ENCODE peak calls at places on chromosomes 5 and 9, in ten cellular contexts. R, T, Z, M, L, B, J, E, C and Q are unnamed samples.
A peak's percentile ranks its signal among the peaks of the same experiment; 100 is the strongest.

GRCh38 chr9:89750117-89750551 is 145.3 kb downstream of the GADD45G start:
- DNase-seq in J (no peak), T (no peak), E (no peak), R (no peak), M (no peak), C (peak; percentile 61), Z (peak; percentile 59), B (peak; percentile 45), L (no peak), Q (no peak)

GRCh38 chr5:143781993-143782520 is 29.9 kb upstream of the HMHB1 start:
- DNase-seq in L (no peak), T (peak; percentile 50), E (no peak), B (no peak), C (no peak), R (no peak), Z (no peak), J (no peak), M (no peak), Q (no peak)

GRCh38 chr5:146334074-146334533 is 4.5 kb upstream of the POU4F3 start:
- DNase-seq in J (no peak), M (peak; percentile 20), Z (no peak), T (no peak), R (no peak), B (no peak), L (no peak), E (no peak), C (peak; percentile 72), Q (no peak)

GRCh38 chr5:7377761-7378160 is 18.2 kb upstream of the ADCY2 start:
- DNase-seq in E (no peak), T (no peak), R (no peak), J (no peak), B (no peak), C (no peak), Z (no peak), L (no peak), M (no peak), Q (no peak)

GRCh38 chr9:32954642-32955041 is 46.8 kb downstream of the APTX start:
- DNase-seq in C (no peak), R (no peak), L (no peak), Z (no peak), M (no peak), T (peak; percentile 69), B (no peak), J (no peak), E (peak; percentile 45), Q (no peak)

GRCh38 chr9:84697494-84698114 is 28.1 kb downstream of the NTRK2 start:
- DNase-seq in L (peak; percentile 64), E (peak; percentile 67), J (peak; percentile 90), Z (peak; percentile 47), B (peak; percentile 58), R (peak; percentile 72), M (peak; percentile 79), T (peak; percentile 39), C (peak; percentile 96), Q (no peak)

GRCh38 chr5:138330813-138331448 is 673 bp downstream of the CDC25C start:
- DNase-seq in M (no peak), J (no peak), T (no peak), L (no peak), E (no peak), B (no peak), Z (no peak), C (no peak), R (no peak), Q (no peak)

GRCh38 chr9:1173986-1174385 is 123.8 kb downstream of the DMRT2 start:
- DNase-seq in L (no peak), C (no peak), B (no peak), M (no peak), R (no peak), Z (no peak), T (no peak), E (no peak), J (no peak), Q (no peak)

GRCh38 chr5:172113036-172113435 is 75.0 kb downstream of the STK10 start:
- DNase-seq in B (no peak), E (peak; percentile 31), L (peak; percentile 65), T (peak; percentile 83), M (no peak), C (no peak), R (peak; percentile 94), Z (no peak), J (no peak), Q (no peak)

GRCh38 chr5:16539169-16539666 is 73.6 kb upstream of the ZNF622 start:
- DNase-seq in B (no peak), E (peak; percentile 81), Z (peak; percentile 71), C (no peak), L (peak; percentile 83), R (no peak), M (no peak), T (peak; percentile 84), J (no peak), Q (peak; percentile 89)

DNA sequence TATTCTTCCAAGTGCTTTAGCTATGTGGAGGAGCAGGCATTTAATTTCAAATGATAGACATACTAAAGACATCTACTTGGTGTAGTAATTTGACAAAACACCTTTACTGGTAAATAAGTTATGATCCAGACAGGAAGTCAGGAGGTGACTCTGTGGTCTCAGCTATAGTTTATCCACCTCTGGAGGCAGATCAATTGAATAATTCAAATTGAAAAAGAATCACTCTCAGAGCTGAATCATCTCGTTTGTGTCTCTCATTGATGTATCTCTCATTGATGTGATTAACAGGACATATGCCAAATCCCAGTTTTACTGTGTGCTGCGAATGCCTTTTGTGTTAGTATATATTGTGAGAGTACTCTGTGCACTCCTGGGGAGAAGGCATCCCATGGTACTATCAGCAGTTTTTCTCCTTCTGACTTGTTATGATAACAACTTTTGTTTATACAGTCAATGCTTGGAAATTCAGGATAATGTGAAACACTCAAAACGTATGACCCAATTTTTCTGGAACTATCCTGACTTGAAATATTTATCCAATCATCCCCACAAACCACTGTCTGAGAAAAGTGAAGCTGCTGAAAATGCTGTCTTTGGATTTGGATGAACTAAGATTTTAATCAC is 48.5 kb upstream of the DAB2 start:
- DNase-seq in Z (no peak), J (no peak), B (no peak), R (no peak), L (peak; percentile 87), T (peak; percentile 80), E (no peak), M (no peak), C (no peak), Q (no peak)
- TF ChIP-seq CTCF in Z (no peak), J (no peak), B (no peak), R (no peak), L (no peak), T (no peak), E (no peak), M (no peak), C (no peak), Q (no peak)

GRCh38 chr5:170301149-170301548 is 3.6 kb upstream of the LCP2 start:
- DNase-seq in T (no peak), R (no peak), Z (no peak), L (no peak), C (no peak), J (no peak), M (no peak), B (no peak), E (no peak), Q (peak; percentile 20)
- TF ChIP-seq CTCF in T (no peak), R (no peak), Z (no peak), L (no peak), C (no peak), J (no peak), M (no peak), B (no peak), E (no peak), Q (no peak)

GRCh38 chr9:5778799-5779198 is 54.1 kb downstream of the ERMP1 start:
- DNase-seq in Z (no peak), E (no peak), C (no peak), R (no peak), L (no peak), T (no peak), J (no peak), M (no peak), B (no peak), Q (no peak)

GRCh38 chr9:5767968-5768932 is 64.7 kb downstream of the ERMP1 start:
- DNase-seq in B (no peak), J (no peak), T (no peak), L (no peak), R (no peak), M (no peak), Z (no peak), E (no peak), C (no peak), Q (no peak)

GRCh38 chr9:5773324-5773999 is 59.5 kb downstream of the ERMP1 start:
- DNase-seq in R (no peak), T (no peak), E (no peak), Z (no peak), M (no peak), B (no peak), L (no peak), J (no peak), C (peak; percentile 48), Q (no peak)
- TF ChIP-seq CTCF in R (peak; percentile 6), T (peak; percentile 43), E (no peak), Z (no peak), M (no peak), B (no peak), L (peak; percentile 40), J (peak; percentile 31), C (peak; percentile 70), Q (no peak)

DNA sequence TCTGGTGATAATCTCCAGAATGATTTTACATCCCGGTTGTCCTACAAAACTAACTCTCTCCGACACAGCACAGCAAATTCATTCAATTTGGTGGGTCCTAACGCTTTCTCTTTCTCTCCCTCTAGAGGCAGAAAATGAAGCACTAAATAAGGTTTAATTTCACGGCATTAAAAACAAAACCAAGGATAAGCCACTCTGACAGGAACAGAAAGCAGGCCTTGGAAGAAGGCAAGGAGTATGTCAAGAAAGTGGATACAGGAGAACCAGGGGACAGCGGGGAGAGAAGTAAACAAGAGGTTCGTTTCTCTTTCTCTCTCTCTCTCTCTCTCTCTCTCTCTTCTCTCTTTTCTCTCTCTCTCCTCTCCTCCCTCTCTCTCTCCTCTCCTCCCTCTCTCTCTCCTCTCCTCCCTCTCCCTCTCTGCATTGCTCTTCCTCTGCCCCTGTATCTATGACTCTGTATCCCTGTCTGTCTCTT is 49.8 kb downstream of the EBF1 start:
- DNase-seq in T (peak; percentile 82), B (no peak), L (peak; percentile 53), R (peak; percentile 22), Z (no peak), E (no peak), J (no peak), C (no peak), M (no peak), Q (no peak)
- TF ChIP-seq CTCF in T (peak; percentile 64), B (peak; percentile 43), L (peak; percentile 57), R (peak; percentile 6), Z (peak; percentile 66), E (peak; percentile 31), J (peak; percentile 66), C (peak; percentile 60), M (no peak), Q (peak; percentile 37)

DNA sequence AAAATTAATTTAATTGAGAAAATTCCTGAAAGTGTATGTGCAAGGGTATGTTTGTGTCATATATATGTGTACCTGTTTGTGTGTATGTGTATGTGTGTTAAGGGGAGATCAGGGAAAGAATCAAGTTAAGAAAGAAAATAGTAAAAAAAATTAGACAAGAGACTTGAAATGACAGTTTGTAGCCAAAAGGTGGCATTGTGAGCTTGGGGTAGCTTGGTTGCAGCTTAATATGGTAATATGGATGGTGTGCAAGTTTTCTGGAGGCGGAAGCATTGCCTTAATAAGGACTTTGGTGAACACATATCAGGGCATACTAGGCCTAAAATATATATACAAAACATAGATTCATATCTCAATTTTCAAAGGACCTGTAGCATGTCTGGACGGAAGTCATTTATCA is 129.9 kb downstream of the INSYN2B start:
- DNase-seq in L (no peak), C (no peak), E (no peak), M (no peak), B (no peak), T (no peak), J (no peak), R (no peak), Z (no peak), Q (no peak)
- TF ChIP-seq CTCF in L (peak; percentile 38), C (peak; percentile 73), E (no peak), M (peak; percentile 51), B (no peak), T (peak; percentile 38), J (peak; percentile 6), R (peak; percentile 10), Z (no peak), Q (no peak)